ENCODE peak calls at places on chromosomes 6 and 20, in seven cellular contexts. V is ovary, W is heart left ventricle, S is prostate gland, E is body of pancreas, D is uterus, L is breast epithelium. M is an unnamed sample. For H3K4me1, the result is how much of the 10 kb centered on the place peaks cover.

GRCh38 chr6:39228992-39229767 is at the start of gene KCNK5:
- DNase-seq in D (no peak), W (peak), V (peak), E (peak), L (no peak), S (peak), M (peak)

GRCh38 chr20:34536798-34537394 is 20.7 kb downstream of the DYNLRB1 start:
- DNase-seq in S (no peak), L (no peak), D (no peak), V (no peak), E (peak), W (no peak), M (no peak)

GRCh38 chr6:105869835-105870506 is 216.2 kb upstream of the PRDM1 start:
- DNase-seq in S (no peak), W (no peak), L (no peak), D (no peak), E (no peak), V (no peak), M (no peak)

GRCh38 chr6:111563581-111563980 is 42.1 kb downstream of the TRAF3IP2 start:
- DNase-seq in L (no peak), S (no peak), W (no peak), D (no peak), E (no peak), V (no peak), M (no peak)

GRCh38 chr6:13539572-13539971 is 34.8 kb upstream of the SIRT5 start:
- DNase-seq in V (no peak), D (no peak), S (no peak), E (no peak), W (no peak), L (no peak), M (no peak)

GRCh38 chr6:139982652-139983051 is 608.2 kb upstream of the CITED2 start:
- DNase-seq in L (no peak), E (no peak), V (no peak), W (no peak), D (no peak), S (no peak), M (no peak)

GRCh38 chr20:45890997-45891983 is at the start of the genes CTSA and NEURL2:
- DNase-seq in E (peak), V (peak), W (peak), D (peak), S (peak), L (peak), M (peak)

GRCh38 chr20:35637266-35637665 is 21.6 kb downstream of the SPAG4 start:
- DNase-seq in S (no peak), V (no peak), W (no peak), E (no peak), L (no peak), D (no peak), M (no peak)

GRCh38 chr6:169145991-169146501 is 107.6 kb downstream of the THBS2 start:
- DNase-seq in D (no peak), V (peak), E (no peak), L (no peak), S (no peak), W (no peak), M (no peak)

GRCh38 chr6:33459226-33459625 is 4.8 kb downstream of the ZBTB9 start:
- DNase-seq in S (no peak), W (no peak), V (no peak), E (no peak), L (no peak), D (no peak), M (no peak)

GRCh38 chr6:122753688-122754056 is 25.8 kb upstream of the FABP7 start:
- DNase-seq in L (no peak), W (no peak), S (no peak), E (peak), V (no peak), D (no peak), M (peak)

GRCh38 chr6:161226005-161226964 is 47.6 kb downstream of the AGPAT4 start:
- DNase-seq in D (no peak), S (no peak), V (no peak), L (no peak), E (no peak), W (no peak), M (peak)

GRCh38 chr20:31675828-31676533 is 38.3 kb downstream of the COX4I2 start:
- DNase-seq in V (no peak), W (no peak), S (no peak), E (no peak), D (no peak), L (no peak), M (no peak)

GRCh38 chr6:73657201-73657600 is 3.4 kb upstream of the SLC17A5 start:
- DNase-seq in E (no peak), W (no peak), S (no peak), D (no peak), L (no peak), V (no peak), M (no peak)

GRCh38 chr20:31543966-31544598 is 29.8 kb downstream of the HM13 start:
- DNase-seq in W (no peak), D (peak), V (no peak), L (no peak), S (no peak), E (no peak), M (peak)

GRCh38 chr20:19944772-19945459 is 72.2 kb upstream of the NAA20 start:
- DNase-seq in D (no peak), E (no peak), W (no peak), S (no peak), L (no peak), V (no peak), M (no peak)

GRCh38 chr6:15264412-15264811 is 18.5 kb downstream of the JARID2 start:
- DNase-seq in E (no peak), V (no peak), L (no peak), W (no peak), S (no peak), D (no peak), M (no peak)
- H3K4me1 ChIP-seq in E (half or more), V (under half), L (under half), W (half or more), S (under half), D (under half), M (half or more)

DNA sequence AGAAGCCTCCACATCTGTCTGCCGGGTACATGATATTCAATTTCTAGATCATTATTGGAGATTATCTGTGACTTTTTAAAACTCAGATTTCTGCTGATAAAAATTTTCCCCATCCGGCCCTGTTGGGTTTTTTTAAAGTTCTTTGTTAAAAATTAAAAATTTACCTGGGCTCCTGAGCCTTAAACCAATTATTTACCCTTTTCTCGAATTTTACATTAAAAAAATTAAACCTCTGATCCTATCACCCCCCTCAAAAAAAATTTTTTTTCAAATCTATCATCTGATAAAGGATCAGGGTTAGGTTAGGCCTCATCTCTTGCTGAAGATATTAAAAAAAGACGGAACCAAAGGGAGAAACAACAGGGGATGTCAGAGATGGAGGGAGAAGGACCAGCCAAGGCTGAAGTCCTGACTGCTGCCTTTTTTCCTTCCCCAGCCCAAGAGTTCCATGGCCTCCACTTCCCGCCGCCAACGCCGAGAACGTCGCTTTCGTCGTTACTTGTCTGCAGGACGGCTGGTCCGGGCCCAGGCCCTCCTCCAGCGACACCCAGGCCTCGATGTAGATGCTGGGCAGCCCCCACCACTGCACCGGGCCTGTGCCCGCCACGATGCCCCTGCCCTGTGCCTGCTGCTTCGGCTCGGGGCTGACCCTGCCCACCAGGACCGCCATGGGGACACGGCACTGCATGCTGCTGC is 467 bp downstream of the NFKBIL1 start:
- DNase-seq in E (no peak), W (no peak), S (no peak), L (no peak), D (no peak), V (peak), M (peak)
- TF ChIP-seq POLR2A in E (no peak), W (no peak), S (no peak), L (no peak), D (no peak), V (no peak), M (no peak)

GRCh38 chr20:63255911-63256704 is 1.8 kb upstream of the NKAIN4 start:
- DNase-seq in E (no peak), L (no peak), D (no peak), S (peak), V (no peak), W (no peak), M (no peak)
- H3K4me1 ChIP-seq in E (under half), L (under half), D (under half), S (under half), V (under half), W (under half), M (under half)

DNA sequence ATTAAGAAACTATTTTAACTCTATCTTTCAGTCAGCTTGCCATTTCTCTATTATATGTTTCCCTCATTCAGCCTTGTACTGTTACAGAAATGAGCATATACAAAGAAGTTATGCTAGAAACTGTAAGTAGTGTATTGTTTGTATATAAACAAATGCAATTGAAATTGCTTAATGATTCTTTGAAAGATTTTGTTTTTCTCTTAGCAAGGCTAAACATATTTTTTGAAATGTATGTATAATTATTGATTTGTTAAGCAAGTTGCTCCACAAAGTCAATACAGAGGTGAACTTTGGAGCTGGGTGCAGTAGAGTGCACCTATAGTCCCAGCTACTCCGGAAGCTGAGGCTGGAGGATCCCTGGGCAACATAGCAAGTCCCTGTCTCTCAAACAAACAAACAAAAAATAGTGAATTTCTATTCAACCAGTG is 253.6 kb downstream of the RNGTT start:
- DNase-seq in D (no peak), V (no peak), S (no peak), W (no peak), E (no peak), L (no peak), M (no peak)
- TF ChIP-seq POLR2A in D (no peak), V (no peak), S (no peak), W (no peak), E (no peak), L (no peak), M (no peak)

DNA sequence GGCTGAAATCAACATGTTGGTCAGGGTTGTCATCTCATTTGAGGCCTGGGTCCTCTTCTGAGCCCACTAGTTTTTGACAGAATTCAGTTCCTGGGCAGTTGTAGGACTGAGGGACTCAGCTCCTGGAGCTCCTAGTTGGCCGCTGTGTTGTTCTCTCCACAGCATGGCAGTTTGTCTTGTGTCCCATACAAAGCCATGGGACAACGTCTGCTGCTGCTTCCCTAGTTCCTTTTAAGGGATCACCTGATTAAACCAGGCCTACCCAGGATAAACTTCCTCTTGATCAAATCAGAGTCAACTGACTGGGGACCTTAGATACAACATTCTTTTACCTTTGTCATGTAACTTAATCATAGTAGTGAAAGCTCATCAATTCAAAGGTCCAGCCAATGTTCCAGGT is 141.0 kb downstream of the BCAS1 start:
- DNase-seq in L (no peak), D (no peak), V (no peak), S (no peak), E (no peak), W (no peak), M (no peak)
- H3K4me1 ChIP-seq in L (under half), D (under half), V (under half), S (under half), E (under half), W (under half), M (under half)

GRCh38 chr20:47936612-47937011 is 151.3 kb upstream of the SULF2 start:
- DNase-seq in E (no peak), D (no peak), W (no peak), L (no peak), V (no peak), S (no peak), M (no peak)

GRCh38 chr20:47940101-47940813 is 155.0 kb upstream of the SULF2 start:
- DNase-seq in S (no peak), E (no peak), V (no peak), W (no peak), L (no peak), D (no peak), M (no peak)

GRCh38 chr20:47941869-47942268 is 156.6 kb upstream of the SULF2 start:
- DNase-seq in E (no peak), W (no peak), V (no peak), L (no peak), D (no peak), S (no peak), M (no peak)
- TF ChIP-seq POLR2A in E (no peak), W (no peak), V (no peak), L (no peak), D (no peak), S (no peak), M (no peak)

GRCh38 chr6:150930816-150931215 is 65.3 kb downstream of the MTHFD1L start:
- DNase-seq in E (no peak), S (no peak), W (no peak), D (no peak), V (no peak), L (no peak), M (no peak)
- H3K4me1 ChIP-seq in E (under half), S (under half), W (under half), D (under half), V (under half), L (under half), M (under half)

GRCh38 chr20:63707558-63708300 is at the start of the genes ARFRP1 and ZGPAT:
- DNase-seq in D (peak), S (peak), E (peak), W (peak), L (peak), V (peak), M (peak)
- TF ChIP-seq POLR2A in D (peak), S (peak), E (peak), W (no peak), L (peak), V (peak), M (peak)

GRCh38 chr20:53896041-53896440 is 174.4 kb downstream of the BCAS1 start:
- DNase-seq in S (no peak), W (no peak), V (no peak), D (no peak), L (no peak), E (no peak), M (no peak)
- H3K4me1 ChIP-seq in S (under half), W (under half), V (under half), D (under half), L (under half), E (under half), M (under half)

GRCh38 chr6:4776967-4777925 is 1.0 kb downstream of the CDYL start:
- DNase-seq in E (peak), D (peak), W (no peak), S (peak), L (no peak), V (no peak), M (no peak)
- TF ChIP-seq POLR2A in E (no peak), D (no peak), W (no peak), S (no peak), L (no peak), V (no peak), M (no peak)